ENCODE peak calls at places on chromosomes 2 and 18, in eight cellular contexts. One of them, this sample, is unnamed. For H3K36me3, the result is how much of the 10 kb centered on the place peaks cover.

GRCh38 chr2:30398488-30398887 is 48.6 kb upstream of the LCLAT1 start:
- DNase-seq in fibroblast of lung: no peak
- DNase-seq in RWPE2: no peak
- DNase-seq in mammary epithelial cell: peak
- DNase-seq in Panc1: no peak
- DNase-seq in body of pancreas: no peak
- DNase-seq in sigmoid colon: no peak
- DNase-seq in heart left ventricle: no peak
- DNase-seq in this sample: no peak

GRCh38 chr2:239814917-239815637 is 210.1 kb downstream of the NDUFA10 start:
- DNase-seq in fibroblast of lung: no peak
- DNase-seq in RWPE2: peak
- DNase-seq in mammary epithelial cell: no peak
- DNase-seq in Panc1: no peak
- DNase-seq in body of pancreas: no peak
- DNase-seq in sigmoid colon: peak
- DNase-seq in heart left ventricle: no peak
- DNase-seq in this sample: no peak

GRCh38 chr2:171084128-171084527 is 76.6 kb downstream of the TLK1 start:
- DNase-seq in fibroblast of lung: no peak
- DNase-seq in RWPE2: no peak
- DNase-seq in mammary epithelial cell: no peak
- DNase-seq in Panc1: no peak
- DNase-seq in body of pancreas: no peak
- DNase-seq in sigmoid colon: no peak
- DNase-seq in heart left ventricle: no peak
- DNase-seq in this sample: no peak

GRCh38 chr18:77012751-77013550 is 119.6 kb downstream of the MBP start:
- DNase-seq in fibroblast of lung: no peak
- DNase-seq in RWPE2: no peak
- DNase-seq in mammary epithelial cell: peak
- DNase-seq in Panc1: no peak
- DNase-seq in body of pancreas: no peak
- DNase-seq in sigmoid colon: no peak
- DNase-seq in heart left ventricle: no peak
- DNase-seq in this sample: no peak

GRCh38 chr2:161761160-161761559 is 136.9 kb downstream of the SLC4A10 start:
- DNase-seq in fibroblast of lung: no peak
- DNase-seq in RWPE2: no peak
- DNase-seq in mammary epithelial cell: no peak
- DNase-seq in Panc1: no peak
- DNase-seq in body of pancreas: no peak
- DNase-seq in sigmoid colon: no peak
- DNase-seq in heart left ventricle: no peak
- DNase-seq in this sample: no peak

GRCh38 chr2:145258903-145259579 is 739.1 kb upstream of the ZEB2 start:
- DNase-seq in fibroblast of lung: no peak
- DNase-seq in RWPE2: no peak
- DNase-seq in mammary epithelial cell: peak
- DNase-seq in Panc1: no peak
- DNase-seq in body of pancreas: no peak
- DNase-seq in sigmoid colon: no peak
- DNase-seq in heart left ventricle: no peak
- DNase-seq in this sample: no peak

GRCh38 chr18:47510831-47511230 is 259.4 kb upstream of the SKOR2 start:
- DNase-seq in fibroblast of lung: no peak
- DNase-seq in RWPE2: no peak
- DNase-seq in mammary epithelial cell: no peak
- DNase-seq in Panc1: no peak
- DNase-seq in body of pancreas: no peak
- DNase-seq in sigmoid colon: no peak
- DNase-seq in heart left ventricle: no peak
- DNase-seq in this sample: no peak

GRCh38 chr2:20553580-20553979 is 97.3 kb downstream of the HS1BP3 start:
- DNase-seq in fibroblast of lung: no peak
- DNase-seq in RWPE2: no peak
- DNase-seq in mammary epithelial cell: no peak
- DNase-seq in Panc1: no peak
- DNase-seq in body of pancreas: no peak
- DNase-seq in sigmoid colon: no peak
- DNase-seq in heart left ventricle: no peak
- DNase-seq in this sample: no peak

GRCh38 chr2:96636772-96637171 is 1.3 kb downstream of the KANSL3 start:
- DNase-seq in fibroblast of lung: peak
- DNase-seq in RWPE2: no peak
- DNase-seq in mammary epithelial cell: peak
- DNase-seq in Panc1: no peak
- DNase-seq in body of pancreas: peak
- DNase-seq in sigmoid colon: no peak
- DNase-seq in heart left ventricle: peak
- DNase-seq in this sample: no peak

GRCh38 chr2:128630974-128631697 is 312.5 kb upstream of the HS6ST1 start:
- DNase-seq in fibroblast of lung: no peak
- DNase-seq in RWPE2: no peak
- DNase-seq in mammary epithelial cell: no peak
- DNase-seq in Panc1: no peak
- DNase-seq in body of pancreas: no peak
- DNase-seq in sigmoid colon: peak
- DNase-seq in heart left ventricle: no peak
- DNase-seq in this sample: peak

GRCh38 chr2:50922506-50922905 is 109.4 kb downstream of the NRXN1 start:
- DNase-seq in fibroblast of lung: no peak
- DNase-seq in RWPE2: no peak
- DNase-seq in mammary epithelial cell: no peak
- DNase-seq in Panc1: no peak
- DNase-seq in body of pancreas: no peak
- DNase-seq in sigmoid colon: no peak
- DNase-seq in heart left ventricle: no peak
- DNase-seq in this sample: no peak

GRCh38 chr2:19881866-19882265 is 19.9 kb downstream of the TTC32 start:
- DNase-seq in fibroblast of lung: no peak
- DNase-seq in RWPE2: no peak
- DNase-seq in mammary epithelial cell: no peak
- DNase-seq in Panc1: no peak
- DNase-seq in body of pancreas: no peak
- DNase-seq in sigmoid colon: peak
- DNase-seq in heart left ventricle: no peak
- DNase-seq in this sample: no peak

GRCh38 chr2:2795438-2796091 is 464.5 kb upstream of the MYT1L start:
- DNase-seq in fibroblast of lung: no peak
- DNase-seq in RWPE2: no peak
- DNase-seq in mammary epithelial cell: no peak
- DNase-seq in Panc1: no peak
- DNase-seq in body of pancreas: no peak
- DNase-seq in sigmoid colon: no peak
- DNase-seq in heart left ventricle: no peak
- DNase-seq in this sample: no peak

GRCh38 chr2:28336264-28336992 is 56.2 kb upstream of the FOSL2 start:
- DNase-seq in fibroblast of lung: no peak
- DNase-seq in RWPE2: no peak
- DNase-seq in mammary epithelial cell: no peak
- DNase-seq in Panc1: no peak
- DNase-seq in body of pancreas: no peak
- DNase-seq in sigmoid colon: peak
- DNase-seq in heart left ventricle: no peak
- DNase-seq in this sample: no peak

GRCh38 chr2:80086831-80087230 is 217.7 kb downstream of the LRRTM1 start:
- DNase-seq in fibroblast of lung: peak
- DNase-seq in RWPE2: no peak
- DNase-seq in mammary epithelial cell: no peak
- DNase-seq in Panc1: no peak
- DNase-seq in body of pancreas: no peak
- DNase-seq in sigmoid colon: no peak
- DNase-seq in heart left ventricle: no peak
- DNase-seq in this sample: no peak

GRCh38 chr2:73069855-73070650 is 1.5 kb downstream of the SFXN5 start:
- DNase-seq in fibroblast of lung: no peak
- DNase-seq in RWPE2: no peak
- DNase-seq in mammary epithelial cell: peak
- DNase-seq in Panc1: no peak
- DNase-seq in body of pancreas: no peak
- DNase-seq in sigmoid colon: no peak
- DNase-seq in heart left ventricle: no peak
- DNase-seq in this sample: no peak

GRCh38 chr2:71905205-71905604 is 242.5 kb downstream of the CYP26B1 start:
- DNase-seq in fibroblast of lung: no peak
- DNase-seq in RWPE2: no peak
- DNase-seq in mammary epithelial cell: peak
- DNase-seq in Panc1: no peak
- DNase-seq in body of pancreas: no peak
- DNase-seq in sigmoid colon: no peak
- DNase-seq in heart left ventricle: no peak
- DNase-seq in this sample: no peak

GRCh38 chr2:126657146-126657635 is 1.2 kb downstream of the GYPC start:
- DNase-seq in fibroblast of lung: peak
- DNase-seq in RWPE2: no peak
- DNase-seq in mammary epithelial cell: peak
- DNase-seq in Panc1: no peak
- DNase-seq in body of pancreas: peak
- DNase-seq in sigmoid colon: peak
- DNase-seq in heart left ventricle: peak
- DNase-seq in this sample: no peak

GRCh38 chr2:158181171-158181570 is 79.5 kb downstream of the UPP2 start:
- DNase-seq in fibroblast of lung: no peak
- DNase-seq in RWPE2: no peak
- DNase-seq in mammary epithelial cell: peak
- DNase-seq in Panc1: no peak
- DNase-seq in body of pancreas: no peak
- DNase-seq in sigmoid colon: no peak
- DNase-seq in heart left ventricle: no peak
- DNase-seq in this sample: no peak

GRCh38 chr2:64331430-64331700 is 122.6 kb upstream of the LGALSL start:
- DNase-seq in fibroblast of lung: no peak
- DNase-seq in RWPE2: no peak
- DNase-seq in mammary epithelial cell: no peak
- DNase-seq in Panc1: no peak
- DNase-seq in body of pancreas: no peak
- DNase-seq in sigmoid colon: no peak
- DNase-seq in heart left ventricle: no peak
- DNase-seq in this sample: no peak

GRCh38 chr2:233247744-233248143 is 3.7 kb upstream of the ATG16L1 start:
- DNase-seq in fibroblast of lung: no peak
- DNase-seq in RWPE2: peak
- DNase-seq in mammary epithelial cell: peak
- DNase-seq in Panc1: peak
- DNase-seq in body of pancreas: no peak
- DNase-seq in sigmoid colon: no peak
- DNase-seq in heart left ventricle: no peak
- DNase-seq in this sample: peak

GRCh38 chr2:218032336-218033171 is 29.8 kb upstream of the TNS1 start:
- DNase-seq in fibroblast of lung: no peak
- DNase-seq in RWPE2: no peak
- DNase-seq in mammary epithelial cell: no peak
- DNase-seq in Panc1: no peak
- DNase-seq in body of pancreas: no peak
- DNase-seq in sigmoid colon: no peak
- DNase-seq in heart left ventricle: peak
- DNase-seq in this sample: no peak

GRCh38 chr2:2568411-2568810 is 237.3 kb upstream of the MYT1L start:
- DNase-seq in fibroblast of lung: no peak
- DNase-seq in RWPE2: no peak
- DNase-seq in mammary epithelial cell: no peak
- DNase-seq in Panc1: no peak
- DNase-seq in body of pancreas: no peak
- DNase-seq in sigmoid colon: no peak
- DNase-seq in heart left ventricle: no peak
- DNase-seq in this sample: no peak

GRCh38 chr2:230443540-230443939 is 27.5 kb downstream of the SP100 start:
- DNase-seq in fibroblast of lung: peak
- DNase-seq in RWPE2: no peak
- DNase-seq in mammary epithelial cell: peak
- DNase-seq in Panc1: no peak
- DNase-seq in body of pancreas: no peak
- DNase-seq in sigmoid colon: no peak
- DNase-seq in heart left ventricle: no peak
- DNase-seq in this sample: no peak

GRCh38 chr2:38930600-38930999 is 40.9 kb downstream of the ARHGEF33 start:
- DNase-seq in fibroblast of lung: no peak
- DNase-seq in RWPE2: no peak
- DNase-seq in mammary epithelial cell: no peak
- DNase-seq in Panc1: no peak
- DNase-seq in body of pancreas: no peak
- DNase-seq in sigmoid colon: no peak
- DNase-seq in heart left ventricle: no peak
- DNase-seq in this sample: no peak
- H3K36me3 ChIP-seq in fibroblast of lung: under half
- H3K36me3 ChIP-seq in RWPE2: under half
- H3K36me3 ChIP-seq in mammary epithelial cell: under half
- H3K36me3 ChIP-seq in Panc1: under half
- H3K36me3 ChIP-seq in body of pancreas: under half
- H3K36me3 ChIP-seq in sigmoid colon: under half
- H3K36me3 ChIP-seq in heart left ventricle: under half
- H3K36me3 ChIP-seq in this sample: under half

GRCh38 chr18:13532406-13533075 is 193.8 kb downstream of the FAM210A start:
- DNase-seq in fibroblast of lung: no peak
- DNase-seq in RWPE2: no peak
- DNase-seq in mammary epithelial cell: no peak
- DNase-seq in Panc1: no peak
- DNase-seq in body of pancreas: no peak
- DNase-seq in sigmoid colon: no peak
- DNase-seq in heart left ventricle: no peak
- DNase-seq in this sample: no peak
- TF ChIP-seq CTCF in fibroblast of lung: no peak
- TF ChIP-seq CTCF in RWPE2: no peak
- TF ChIP-seq CTCF in mammary epithelial cell: no peak
- TF ChIP-seq CTCF in Panc1: no peak
- TF ChIP-seq CTCF in body of pancreas: no peak
- TF ChIP-seq CTCF in sigmoid colon: no peak
- TF ChIP-seq CTCF in heart left ventricle: no peak
- TF ChIP-seq CTCF in this sample: no peak

GRCh38 chr2:181907005-181907549 is 15.5 kb downstream of the ITPRID2 start:
- DNase-seq in fibroblast of lung: no peak
- DNase-seq in RWPE2: no peak
- DNase-seq in mammary epithelial cell: no peak
- DNase-seq in Panc1: no peak
- DNase-seq in body of pancreas: no peak
- DNase-seq in sigmoid colon: no peak
- DNase-seq in heart left ventricle: no peak
- DNase-seq in this sample: no peak
- H3K36me3 ChIP-seq in fibroblast of lung: under half
- H3K36me3 ChIP-seq in RWPE2: half or more
- H3K36me3 ChIP-seq in mammary epithelial cell: half or more
- H3K36me3 ChIP-seq in Panc1: half or more
- H3K36me3 ChIP-seq in body of pancreas: under half
- H3K36me3 ChIP-seq in sigmoid colon: under half
- H3K36me3 ChIP-seq in heart left ventricle: under half
- H3K36me3 ChIP-seq in this sample: under half

GRCh38 chr2:84373391-84373790 is 85.7 kb downstream of the SUCLG1 start:
- DNase-seq in fibroblast of lung: no peak
- DNase-seq in RWPE2: no peak
- DNase-seq in mammary epithelial cell: no peak
- DNase-seq in Panc1: no peak
- DNase-seq in body of pancreas: no peak
- DNase-seq in sigmoid colon: no peak
- DNase-seq in heart left ventricle: no peak
- DNase-seq in this sample: no peak
- TF ChIP-seq CTCF in fibroblast of lung: no peak
- TF ChIP-seq CTCF in RWPE2: no peak
- TF ChIP-seq CTCF in mammary epithelial cell: no peak
- TF ChIP-seq CTCF in Panc1: no peak
- TF ChIP-seq CTCF in body of pancreas: no peak
- TF ChIP-seq CTCF in sigmoid colon: no peak
- TF ChIP-seq CTCF in heart left ventricle: no peak
- TF ChIP-seq CTCF in this sample: no peak